ENCODE peak calls at places on chromosomes 6 and 20, in six cellular contexts. N, C, L, J, Z and R are unnamed samples.
A peak's percentile ranks its signal among the peaks of the same experiment; 100 is the strongest.

GRCh38 chr20:33490023-33490933 is at the start of gene CBFA2T2:
- DNase-seq in N (peak; percentile 76), C (peak; percentile 39), L (peak; percentile 58), J (no peak), Z (no peak), R (peak; percentile 37)

GRCh38 chr20:49601153-49601924 is 33.4 kb upstream of the PTGIS start:
- DNase-seq in N (no peak), C (no peak), L (no peak), J (no peak), Z (no peak), R (no peak)

GRCh38 chr20:18857640-18858039 is 44.1 kb downstream of the SCP2D1 start:
- DNase-seq in N (no peak), C (no peak), L (no peak), J (no peak), Z (no peak), R (no peak)

GRCh38 chr20:44153636-44154043 is 33.3 kb downstream of the JPH2 start:
- DNase-seq in N (peak; percentile 33), C (no peak), L (no peak), J (no peak), Z (peak; percentile 26), R (no peak)

GRCh38 chr20:14069796-14070195 is 74.5 kb downstream of the MACROD2 start:
- DNase-seq in N (no peak), C (no peak), L (peak; percentile 48), J (no peak), Z (no peak), R (peak; percentile 53)

GRCh38 chr6:39088331-39088730 is 26.7 kb downstream of the SAYSD1 start:
- DNase-seq in N (peak; percentile 80), C (no peak), L (peak; percentile 13), J (no peak), Z (no peak), R (peak; percentile 59)

GRCh38 chr6:142696123-142696522 is 248.9 kb downstream of the HIVEP2 start:
- DNase-seq in N (no peak), C (no peak), L (no peak), J (no peak), Z (no peak), R (no peak)

GRCh38 chr6:169368200-169368599 is 114.6 kb upstream of the THBS2 start:
- DNase-seq in N (no peak), C (no peak), L (no peak), J (no peak), Z (no peak), R (no peak)

GRCh38 chr6:20463396-20463795 is 61.7 kb downstream of the E2F3 start:
- DNase-seq in N (no peak), C (no peak), L (no peak), J (no peak), Z (no peak), R (no peak)

GRCh38 chr20:53080412-53080962 is 108.3 kb downstream of the TSHZ2 start:
- DNase-seq in N (no peak), C (no peak), L (no peak), J (no peak), Z (no peak), R (no peak)

GRCh38 chr6:31249184-31249583 is 22.7 kb downstream of the HLA-C start:
- DNase-seq in N (no peak), C (no peak), L (no peak), J (no peak), Z (no peak), R (no peak)

GRCh38 chr20:53736122-53736756 is 142.6 kb upstream of the ZNF217 start:
- DNase-seq in N (peak; percentile 23), C (no peak), L (peak; percentile 83), J (no peak), Z (no peak), R (no peak)

GRCh38 chr20:31713312-31714049 is 9.2 kb downstream of the BCL2L1 start:
- DNase-seq in N (peak; percentile 92), C (no peak), L (peak; percentile 98), J (no peak), Z (no peak), R (peak; percentile 83)

GRCh38 chr20:51514252-51514651 is 28.3 kb downstream of the NFATC2 start:
- DNase-seq in N (no peak), C (no peak), L (no peak), J (no peak), Z (no peak), R (no peak)

GRCh38 chr20:14877616-14878015 is 540.2 kb upstream of the FLRT3 start:
- DNase-seq in N (no peak), C (no peak), L (no peak), J (no peak), Z (no peak), R (no peak)

GRCh38 chr6:4607026-4607704 is 169.0 kb upstream of the CDYL start:
- DNase-seq in N (peak; percentile 69), C (peak; percentile 70), L (peak; percentile 68), J (no peak), Z (no peak), R (peak; percentile 20)

GRCh38 chr6:157721431-157722229 is 101.4 kb upstream of the SNX9 start:
- DNase-seq in N (no peak), C (no peak), L (no peak), J (no peak), Z (no peak), R (no peak)

GRCh38 chr6:14476793-14477531 is 359.4 kb downstream of the CD83 start:
- DNase-seq in N (peak; percentile 87), C (peak; percentile 41), L (peak; percentile 17), J (no peak), Z (no peak), R (peak; percentile 79)

GRCh38 chr6:20652691-20653479 is 118.6 kb downstream of the CDKAL1 start:
- DNase-seq in N (peak; percentile 62), C (no peak), L (no peak), J (no peak), Z (no peak), R (peak; percentile 20)

GRCh38 chr6:3789018-3789895 is 37.7 kb upstream of the PXDC1 start:
- DNase-seq in N (peak; percentile 54), C (no peak), L (no peak), J (no peak), Z (no peak), R (no peak)

GRCh38 chr20:38094373-38094775 is 60.8 kb downstream of the RPRD1B start:
- DNase-seq in N (peak; percentile 76), C (no peak), L (peak; percentile 37), J (no peak), Z (peak; percentile 51), R (peak; percentile 81)

GRCh38 chr20:53875452-53875851 is 194.9 kb downstream of the BCAS1 start:
- DNase-seq in N (no peak), C (no peak), L (no peak), J (no peak), Z (no peak), R (no peak)

GRCh38 chr6:43521836-43522235 is 4.9 kb downstream of the POLR1C start:
- DNase-seq in N (no peak), C (no peak), L (no peak), J (no peak), Z (no peak), R (no peak)

GRCh38 chr20:45128066-45128465 is 3.8 kb upstream of the WFDC12 start:
- DNase-seq in N (no peak), C (no peak), L (peak; percentile 46), J (no peak), Z (no peak), R (no peak)